ENCODE peak calls at places on chromosomes 13 and 19, in five cellular contexts. U is right cardiac atrium, R is A549, Z is left ventricle myocardium inferior, S is DND-41. N is an unnamed sample.

GRCh38 chr19:24074720-24075119 is 12.3 kb upstream of the ZNF254 start:
- DNase-seq in Z (no peak), U (no peak), S (no peak), R (no peak), N (no peak)

GRCh38 chr19:1725100-1726064 is 27.9 kb upstream of the ONECUT3 start:
- DNase-seq in Z (peak; percentile 52), S (no peak), R (peak; percentile 85), U (peak; percentile 86), N (no peak)

GRCh38 chr13:33345842-33346241 is 60.3 kb upstream of the STARD13 start:
- DNase-seq in U (no peak), R (no peak), Z (no peak), S (no peak), N (no peak)

GRCh38 chr13:113726961-113727411 is 32.0 kb upstream of the TMEM255B start:
- DNase-seq in R (no peak), U (peak; percentile 49), S (no peak), Z (no peak), N (no peak)

GRCh38 chr13:113746143-113746525 is 12.9 kb upstream of the TMEM255B start:
- DNase-seq in U (no peak), S (no peak), Z (no peak), R (no peak), N (no peak)

GRCh38 chr19:10832659-10833296 is 3.2 kb downstream of the TMED1 start:
- DNase-seq in U (no peak), Z (no peak), S (no peak), R (no peak), N (no peak)

GRCh38 chr13:48199404-48199991 is 33.5 kb upstream of the ITM2B start:
- DNase-seq in Z (no peak), S (no peak), R (no peak), U (no peak), N (no peak)

GRCh38 chr19:6668696-6669095 is 1.3 kb downstream of the TNFSF14 start:
- DNase-seq in R (no peak), U (no peak), S (no peak), Z (no peak), N (no peak)

GRCh38 chr13:99656843-99657506 is 155.7 kb downstream of the TM9SF2 start:
- DNase-seq in U (no peak), S (peak; percentile 61), R (no peak), Z (no peak), N (peak; percentile 49)

GRCh38 chr13:36057041-36057440 is 74.1 kb downstream of the DCLK1 start:
- DNase-seq in U (no peak), R (no peak), Z (no peak), S (no peak), N (no peak)

GRCh38 chr19:1754651-1755466 is 1.6 kb downstream of the ONECUT3 start:
- DNase-seq in U (no peak), R (no peak), Z (no peak), S (no peak), N (no peak)

GRCh38 chr13:46615888-46616531 is 63.0 kb downstream of the LRCH1 start:
- DNase-seq in S (no peak), U (no peak), Z (no peak), R (no peak), N (no peak)

GRCh38 chr13:101397742-101398141 is 18.6 kb downstream of the NALCN start:
- DNase-seq in S (no peak), U (no peak), Z (no peak), R (no peak), N (no peak)

GRCh38 chr19:1206063-1206732 is 620 bp downstream of the STK11 start:
- DNase-seq in Z (no peak), U (no peak), S (no peak), R (no peak), N (no peak)

GRCh38 chr13:74987124-74987690 is 494.8 kb downstream of the TBC1D4 start:
- DNase-seq in U (no peak), R (no peak), S (no peak), Z (no peak), N (no peak)

GRCh38 chr13:26471807-26472206 is 85.7 kb upstream of the WASF3 start:
- DNase-seq in Z (no peak), U (no peak), R (no peak), S (no peak), N (no peak)

GRCh38 chr19:2759965-2760364 is 20.1 kb upstream of the SLC39A3 start:
- DNase-seq in Z (no peak), U (no peak), R (no peak), S (no peak), N (no peak)

GRCh38 chr13:93758575-93758974 is 532.0 kb downstream of the GPC6 start:
- DNase-seq in S (no peak), U (no peak), Z (no peak), R (no peak), N (no peak)

GRCh38 chr13:103066991-103067390 is 774 bp upstream of the SLC10A2 start:
- DNase-seq in R (no peak), Z (no peak), U (no peak), S (no peak), N (no peak)

GRCh38 chr19:56978023-56978565 is 137.6 kb upstream of the PEG3 start:
- DNase-seq in U (no peak), Z (no peak), S (no peak), R (no peak), N (no peak)

GRCh38 chr13:113049521-113049941 is 56.1 kb upstream of the F7 start:
- DNase-seq in U (peak; percentile 64), R (no peak), Z (peak; percentile 34), S (no peak), N (peak; percentile 12)

GRCh38 chr19:51548891-51549305 is 17.4 kb upstream of the SIGLEC6 start:
- DNase-seq in U (no peak), S (no peak), R (no peak), Z (no peak), N (no peak)

GRCh38 chr13:35228536-35228935 is 248.0 kb downstream of the MAB21L1 start:
- DNase-seq in R (no peak), S (no peak), U (no peak), Z (no peak), N (no peak)

GRCh38 chr13:113625965-113626661 is 31.9 kb downstream of the ATP4B start:
- DNase-seq in S (no peak), Z (peak; percentile 2), U (peak; percentile 3), R (no peak), N (no peak)

GRCh38 chr13:52159159-52159982 is at the start of gene NEK3:
- DNase-seq in R (peak; percentile 42), Z (peak; percentile 75), U (peak; percentile 88), S (peak; percentile 34), N (peak; percentile 47)

GRCh38 chr13:93235258-93236015 is 8.8 kb downstream of the GPC6 start:
- DNase-seq in Z (no peak), S (no peak), R (no peak), U (no peak), N (no peak)

DNA sequence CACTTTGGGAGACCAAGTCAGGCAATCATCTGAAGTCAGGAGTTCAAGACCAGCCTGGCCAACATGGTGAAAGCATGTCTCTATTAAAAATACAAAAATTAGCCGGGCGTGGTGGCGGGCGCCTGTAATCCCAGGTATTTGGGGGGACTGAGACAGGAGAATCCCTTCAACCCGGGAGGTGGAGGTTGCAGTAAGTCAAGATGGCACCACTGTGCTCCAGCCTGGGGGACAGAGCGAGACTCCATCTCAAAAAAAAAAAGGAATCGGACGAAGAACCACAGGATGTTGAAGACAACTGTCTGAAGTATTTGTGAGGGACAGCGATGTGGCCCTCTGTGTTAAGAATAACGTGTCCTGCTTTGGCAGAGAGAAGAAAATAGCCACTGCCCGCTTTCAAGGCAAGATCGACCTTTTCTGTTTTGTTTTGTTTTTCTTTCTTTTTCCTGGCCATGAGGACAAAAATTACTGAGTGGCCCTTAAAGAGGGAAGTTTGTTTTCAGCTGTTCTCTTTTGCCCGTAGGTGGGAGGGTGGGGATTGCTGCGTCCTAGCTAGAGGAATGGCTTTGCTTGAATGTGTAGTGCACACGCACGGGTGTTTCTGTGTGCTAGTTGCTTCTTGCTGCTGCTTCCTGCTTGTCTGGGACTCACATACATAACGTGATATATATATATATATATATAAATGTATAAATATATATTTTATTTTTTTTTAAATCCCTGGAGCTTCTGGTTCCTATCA is 6.2 kb upstream of the PRKCG start:
- DNase-seq in R (no peak), Z (no peak), S (no peak), U (no peak), N (no peak)
- H3K4me1 ChIP-seq in R (no peaks in the 10 kb centered on the region), Z (peaks cover 49% of the 10 kb centered on the region), S (no peaks in the 10 kb centered on the region), U (no peaks in the 10 kb centered on the region), N (peaks cover 74% of the 10 kb centered on the region)

GRCh38 chr13:109938255-109938936 is 152.0 kb upstream of the IRS2 start:
- DNase-seq in R (no peak), Z (no peak), U (no peak), S (no peak), N (no peak)
- H3K27ac ChIP-seq in R (no peak overlapping the region), Z (no peak overlapping the region), U (no peak overlapping the region), S (no peak overlapping the region), N (no peak overlapping the region)

GRCh38 chr19:55248704-55249103 is 10.1 kb downstream of the PPP6R1 start:
- DNase-seq in Z (no peak), R (no peak), U (no peak), S (no peak), N (no peak)
- H3K4me1 ChIP-seq in Z (peaks cover 67% of the 10 kb centered on the region), R (peaks cover 22% of the 10 kb centered on the region), U (peaks cover 4% of the 10 kb centered on the region), S (peaks cover 12% of the 10 kb centered on the region), N (peaks cover 68% of the 10 kb centered on the region)

DNA sequence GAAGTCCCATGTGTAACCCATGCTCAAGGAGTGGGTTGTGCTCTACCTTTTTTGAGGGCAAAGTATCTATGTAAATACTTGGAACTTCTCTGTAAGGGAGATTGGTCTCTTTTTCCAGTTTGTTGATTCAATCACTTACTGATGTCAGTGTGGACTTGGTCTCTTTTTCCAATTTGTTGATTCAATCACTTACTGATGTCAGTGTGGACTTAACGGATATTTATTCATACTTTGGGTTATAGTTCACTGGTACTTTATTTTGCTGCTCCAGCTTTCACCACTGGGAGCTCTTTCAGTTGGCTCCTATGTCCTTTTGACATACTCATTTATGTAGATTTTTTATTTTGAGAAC is 36.4 kb downstream of the COG3 start:
- DNase-seq in Z (no peak), S (no peak), U (no peak), R (no peak), N (no peak)
- H3K27ac ChIP-seq in Z (no peak overlapping the region), S (no peak overlapping the region), U (no peak overlapping the region), R (no peak overlapping the region), N (no peak overlapping the region)

DNA sequence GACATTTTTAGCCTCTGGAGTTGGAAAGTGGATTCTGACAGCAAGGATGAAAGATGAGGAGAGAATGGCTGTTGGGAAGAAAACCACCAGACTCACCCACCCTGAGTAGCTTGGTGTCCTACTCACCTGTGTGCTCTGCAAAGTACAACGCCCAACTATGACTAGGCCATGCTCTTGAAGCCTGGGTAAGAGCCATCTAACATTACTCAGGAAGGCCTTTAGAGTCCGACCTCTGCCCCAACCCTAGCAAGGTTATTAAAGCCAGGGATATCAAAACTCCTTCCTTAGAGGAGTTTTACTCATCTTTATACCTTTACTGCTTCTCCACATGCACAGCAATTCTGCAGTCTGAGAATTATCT is 18.0 kb upstream of the KPNA3 start:
- DNase-seq in S (no peak), R (no peak), U (no peak), Z (no peak), N (no peak)
- H3K4me1 ChIP-seq in S (no peaks in the 10 kb centered on the region), R (peaks cover 38% of the 10 kb centered on the region), U (peaks cover 4% of the 10 kb centered on the region), Z (peaks cover 33% of the 10 kb centered on the region), N (no peaks in the 10 kb centered on the region)

GRCh38 chr13:110503979-110504499 is 57.5 kb downstream of the RAB20 start:
- DNase-seq in S (no peak), U (no peak), Z (no peak), R (no peak), N (no peak)
- H3K27ac ChIP-seq in S (no peak overlapping the region), U (peak overlapping the region; percentile 10), Z (peak overlapping the region; percentile 70), R (peak overlapping the region; percentile 48), N (peak overlapping the region; percentile 65)

GRCh38 chr19:16645140-16645539 is 14.8 kb downstream of the SMIM7 start:
- DNase-seq in U (no peak), R (no peak), Z (no peak), S (no peak), N (no peak)
- H3K4me1 ChIP-seq in U (no peaks in the 10 kb centered on the region), R (no peaks in the 10 kb centered on the region), Z (peaks cover 16% of the 10 kb centered on the region), S (no peaks in the 10 kb centered on the region), N (no peaks in the 10 kb centered on the region)